ENCODE peak calls at places on chromosome 22, in four cellular contexts. C is mammary epithelial cell, W is mucosa of descending colon, U is progenitor cell of endocrine pancreas. R is an unnamed sample.

GRCh38 chr22:44354288-44354687 is 41.5 kb upstream of the SHISAL1 start:
- DNase-seq in C (no peak), W (peak; percentile 4), U (no peak), R (no peak)

GRCh38 chr22:32617271-32617670 is 142.7 kb downstream of the FBXO7 start:
- DNase-seq in C (no peak), W (no peak), U (no peak), R (no peak)

GRCh38 chr22:43174941-43175531 is 11.9 kb downstream of the TTLL12 start:
- DNase-seq in C (peak; percentile 58), W (peak; percentile 36), U (no peak), R (no peak)

GRCh38 chr22:42892571-42893316 is 35.7 kb upstream of the ARFGAP3 start:
- DNase-seq in C (peak; percentile 4), W (no peak), U (no peak), R (peak; percentile 56)

GRCh38 chr22:44550666-44551491 is 52.8 kb upstream of the RTL6 start:
- DNase-seq in C (peak; percentile 49), W (peak; percentile 67), U (no peak), R (peak; percentile 28)

GRCh38 chr22:48247829-48248228 is 1485.4 kb downstream of the TBC1D22A start:
- DNase-seq in C (no peak), W (no peak), U (no peak), R (no peak)

GRCh38 chr22:41699264-41700104 is at the start of gene MEI1:
- DNase-seq in C (peak; percentile 28), W (peak; percentile 89), U (peak; percentile 26), R (peak; percentile 96)

GRCh38 chr22:27785818-27786217 is 15.7 kb downstream of the MN1 start:
- DNase-seq in C (no peak), W (no peak), U (no peak), R (no peak)

GRCh38 chr22:28736296-28737155 is 5.1 kb downstream of the CHEK2 start:
- DNase-seq in C (no peak), W (no peak), U (no peak), R (no peak)

GRCh38 chr22:29744902-29745301 is 21.9 kb downstream of the ZMAT5 start:
- DNase-seq in C (peak; percentile 93), W (no peak), U (no peak), R (no peak)

GRCh38 chr22:29112102-29112501 is 39.3 kb downstream of the KREMEN1 start:
- DNase-seq in C (no peak), W (no peak), U (no peak), R (no peak)

DNA sequence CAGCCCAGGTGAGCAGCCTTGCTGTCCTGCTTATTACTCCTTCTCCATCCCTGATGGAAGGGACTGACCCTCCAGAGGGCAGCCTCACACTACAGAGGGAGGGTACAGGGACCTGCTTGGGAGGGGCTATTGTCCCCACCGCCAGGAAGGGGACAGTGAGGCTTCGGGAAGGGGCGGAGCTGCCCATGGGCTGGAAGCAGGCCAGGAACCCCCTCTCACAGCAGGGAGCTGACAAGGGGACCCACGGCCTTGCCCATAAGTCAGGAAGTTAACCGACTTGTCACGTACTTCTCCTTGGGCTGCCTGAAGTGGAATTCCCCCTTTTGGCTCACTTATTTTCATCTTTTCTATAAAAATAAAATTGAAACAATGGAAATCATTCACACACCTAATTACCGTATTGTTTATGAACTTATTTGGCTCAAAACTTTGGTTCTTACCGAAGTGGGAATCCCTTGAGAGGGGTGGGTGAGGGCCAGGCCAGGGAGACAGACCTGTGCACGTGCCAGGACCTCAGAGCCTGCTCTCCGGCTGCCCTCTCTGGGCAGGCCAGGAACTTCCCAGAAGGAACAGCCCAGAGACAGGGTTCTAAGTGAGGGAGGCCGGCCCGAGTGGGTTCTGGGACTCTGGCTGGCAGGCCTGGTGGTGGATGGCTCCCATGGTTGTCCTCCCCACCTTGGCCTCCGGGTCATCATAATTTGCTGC is 5.8 kb downstream of the MGAT3 start:
- DNase-seq in C (no peak), W (no peak), U (no peak), R (peak; percentile 63)
- TF ChIP-seq CTCF in C (no peak), W (no peak), U (peak; percentile 21), R (peak; percentile 8)

GRCh38 chr22:18111759-18112330 is 1.2 kb downstream of the TUBA8 start:
- DNase-seq in C (no peak), W (no peak), U (no peak), R (no peak)

GRCh38 chr22:18112440-18112839 is 1.8 kb downstream of the TUBA8 start:
- DNase-seq in C (no peak), W (no peak), U (no peak), R (no peak)

GRCh38 chr22:18109410-18110193 is 1.0 kb upstream of the TUBA8 start:
- DNase-seq in C (no peak), W (no peak), U (no peak), R (no peak)

GRCh38 chr22:18110944-18111758 is 542 bp downstream of the TUBA8 start:
- DNase-seq in C (no peak), W (no peak), U (no peak), R (no peak)

DNA sequence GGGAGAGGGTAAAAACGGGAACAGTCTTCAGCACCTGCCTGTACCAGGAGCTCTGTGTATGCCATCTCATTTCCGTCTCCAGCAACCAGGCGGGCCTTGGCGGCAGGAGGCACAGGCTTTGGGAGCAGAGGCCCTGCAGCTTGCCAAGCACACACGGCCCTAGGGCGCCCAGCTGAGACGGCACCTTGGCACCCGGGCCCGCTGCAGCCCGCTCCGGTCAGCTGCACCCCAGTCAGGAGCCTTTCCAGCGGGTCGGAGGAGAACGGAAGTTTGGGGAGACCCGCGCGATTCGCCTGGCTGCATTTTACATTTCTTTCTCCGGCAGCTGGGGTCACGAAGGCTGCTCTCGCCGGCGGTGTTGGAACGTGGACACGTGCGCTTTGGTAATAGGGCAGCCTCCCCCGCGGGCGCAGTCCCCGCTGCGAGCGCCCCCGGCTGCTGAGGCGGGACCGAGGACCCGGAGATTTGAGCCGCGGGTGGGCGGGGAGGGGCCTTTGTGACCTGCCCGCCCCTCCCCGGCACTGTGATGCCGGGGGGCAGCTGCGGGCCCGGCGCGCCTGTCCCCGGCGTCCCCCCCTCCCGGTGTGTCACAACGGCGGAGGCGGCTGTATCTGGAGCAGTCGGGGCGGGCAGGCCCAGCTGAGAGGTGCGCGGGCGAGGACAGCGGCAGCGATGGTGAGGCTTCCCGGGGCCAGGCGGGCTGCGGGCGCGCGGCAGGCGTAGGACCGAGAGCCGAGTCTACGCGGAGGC is at the start of gene TUBA8:
- DNase-seq in C (peak; percentile 25), W (peak; percentile 57), U (peak; percentile 15), R (peak; percentile 66)
- TF ChIP-seq CTCF in C (no peak), W (no peak), U (no peak), R (no peak)

GRCh38 chr22:45948081-45948648 is 28.8 kb downstream of the WNT7B start:
- DNase-seq in C (no peak), W (no peak), U (no peak), R (no peak)
- TF ChIP-seq CTCF in C (no peak), W (no peak), U (no peak), R (no peak)

GRCh38 chr22:35135165-35135564 is 69.2 kb downstream of the ISX start:
- DNase-seq in C (no peak), W (no peak), U (no peak), R (no peak)

GRCh38 chr22:35138521-35138920 is 72.6 kb downstream of the ISX start:
- DNase-seq in C (no peak), W (peak; percentile 60), U (no peak), R (no peak)

GRCh38 chr22:35140879-35141745 is 75.2 kb downstream of the ISX start:
- DNase-seq in C (no peak), W (peak; percentile 79), U (no peak), R (peak; percentile 61)
- TF ChIP-seq CTCF in C (no peak), W (peak; percentile 33), U (peak; percentile 42), R (peak; percentile 52)

GRCh38 chr22:38824587-38824986 is 19.2 kb downstream of the NPTXR start:
- DNase-seq in C (peak; percentile 57), W (peak; percentile 44), U (peak; percentile 77), R (peak; percentile 77)
- TF ChIP-seq CTCF in C (peak; percentile 49), W (no peak), U (peak; percentile 62), R (no peak)

DNA sequence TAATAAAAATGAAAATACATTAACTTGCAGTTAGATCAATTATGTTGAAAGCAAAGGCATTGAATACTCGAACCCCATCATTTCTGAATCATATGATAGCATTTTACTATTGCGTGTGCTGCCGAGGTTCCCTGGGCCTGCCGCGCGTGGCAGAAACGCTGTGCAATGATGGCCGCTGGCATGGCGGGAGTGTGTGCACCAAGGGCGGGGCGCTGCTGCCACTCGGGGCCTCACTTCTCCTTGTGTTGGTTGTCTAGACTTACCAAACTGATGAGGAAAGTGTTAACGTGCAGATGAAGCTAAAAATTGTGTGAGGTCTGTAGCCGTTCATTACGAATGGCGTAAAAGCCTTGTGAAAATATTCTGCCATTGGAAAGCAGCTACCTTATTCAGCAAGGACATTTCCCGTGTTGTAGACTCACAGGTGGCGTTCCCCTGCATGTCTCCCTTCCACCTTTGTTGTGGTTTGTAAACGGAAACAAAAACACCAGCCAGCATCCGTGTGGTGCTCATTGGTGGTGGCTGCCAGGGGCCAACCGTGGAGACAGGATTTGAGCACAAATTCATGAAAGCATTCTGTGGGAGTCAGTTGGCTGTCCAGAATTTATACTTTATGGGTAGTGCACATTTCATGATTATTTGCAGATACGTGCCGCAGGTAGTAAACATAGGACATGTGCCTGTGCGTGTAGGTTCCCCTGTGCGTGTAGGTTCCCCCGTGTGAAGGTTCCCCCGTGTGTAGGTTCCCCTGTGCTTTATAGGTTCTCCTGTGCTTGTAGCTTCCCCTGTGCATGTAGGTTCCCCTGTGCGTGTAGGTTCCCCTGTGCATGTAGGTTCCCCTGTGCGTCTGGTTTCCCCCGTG is 5.9 kb upstream of the GRAMD4 start:
- DNase-seq in C (no peak), W (no peak), U (no peak), R (peak; percentile 63)
- TF ChIP-seq CTCF in C (no peak), W (no peak), U (no peak), R (no peak)

DNA sequence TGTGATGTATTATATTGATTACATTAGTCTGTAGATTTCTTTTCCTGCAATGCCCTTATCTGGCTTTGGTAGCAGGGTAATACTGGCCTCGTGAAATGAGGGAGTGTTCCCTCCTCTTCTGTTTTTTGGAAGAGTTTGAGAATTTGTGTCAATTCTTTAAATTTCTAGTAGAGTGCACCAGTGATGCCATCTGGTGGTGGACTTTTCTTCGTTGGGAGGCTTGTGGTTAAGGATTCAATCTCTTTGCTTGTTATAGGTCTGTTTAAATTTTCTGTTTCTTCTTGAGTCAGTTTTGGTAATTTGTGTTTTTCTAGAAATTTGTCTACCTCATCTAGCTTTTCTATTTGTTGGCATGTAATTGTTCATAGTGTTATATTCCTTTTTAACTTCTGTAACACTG is 18.9 kb downstream of the SHANK3 start:
- DNase-seq in C (peak; percentile 28), W (no peak), U (no peak), R (no peak)
- TF ChIP-seq CTCF in C (peak; percentile 63), W (no peak), U (peak; percentile 61), R (peak; percentile 37)